ENCODE peak calls at places on chromosomes 7 and 10, in six cellular contexts. J is esophagus squamous epithelium; H is adrenal gland; Q is CD8-positive, alpha-beta T cell; W is esophagus muscularis mucosa; N is hepatocyte. E is an unnamed sample.

GRCh38 chr7:144674550-144674949 is 161.3 kb downstream of the TPK1 start:
- DNase-seq in J (no peak), H (no peak), Q (no peak), W (no peak), N (no peak), E (no peak)

GRCh38 chr7:158049271-158049670 is 538.4 kb downstream of the PTPRN2 start:
- DNase-seq in J (no peak), H (no peak), Q (no peak), W (no peak), N (no peak), E (no peak)

GRCh38 chr7:7017707-7018265 is 164.6 kb upstream of the C1GALT1 start:
- DNase-seq in J (no peak), H (no peak), Q (no peak), W (no peak), N (no peak), E (no peak)

GRCh38 chr10:77390481-77390891 is 247.1 kb downstream of the KCNMA1 start:
- DNase-seq in J (no peak), H (no peak), Q (no peak), W (no peak), N (no peak), E (no peak)

GRCh38 chr10:117993166-117993565 is 53.6 kb downstream of the RAB11FIP2 start:
- DNase-seq in J (no peak), H (no peak), Q (no peak), W (no peak), N (no peak), E (no peak)

GRCh38 chr7:132436121-132436520 is 140.1 kb downstream of the PLXNA4 start:
- DNase-seq in J (no peak), H (no peak), Q (no peak), W (no peak), N (no peak), E (no peak)

GRCh38 chr7:158416283-158416933 is 171.2 kb downstream of the PTPRN2 start:
- DNase-seq in J (no peak), H (no peak), Q (no peak), W (no peak), N (no peak), E (no peak)

GRCh38 chr10:86711957-86712708 is 43.8 kb downstream of the LDB3 start:
- DNase-seq in J (no peak), H (peak; percentile 51), Q (peak; percentile 45), W (no peak), N (no peak), E (peak; percentile 49)

GRCh38 chr7:66250711-66251110 is 45.6 kb downstream of the TPST1 start:
- DNase-seq in J (no peak), H (no peak), Q (no peak), W (no peak), N (peak; percentile 49), E (peak; percentile 98)

GRCh38 chr10:68106656-68107055 is 2.6 kb upstream of the MYPN start:
- DNase-seq in J (no peak), H (no peak), Q (no peak), W (no peak), N (no peak), E (peak; percentile 74)

GRCh38 chr10:33703897-33704825 is 369.7 kb upstream of the NRP1 start:
- DNase-seq in J (no peak), H (no peak), Q (no peak), W (no peak), N (no peak), E (peak; percentile 79)

GRCh38 chr10:76581685-76582084 is 1055.9 kb downstream of the KCNMA1 start:
- DNase-seq in J (no peak), H (no peak), Q (no peak), W (no peak), N (no peak), E (no peak)

GRCh38 chr10:72612203-72612826 is 13.6 kb downstream of the MICU1 start:
- DNase-seq in J (no peak), H (no peak), Q (no peak), W (no peak), N (no peak), E (peak; percentile 9)

GRCh38 chr7:91055219-91055618 is 209.0 kb upstream of the FZD1 start:
- DNase-seq in J (no peak), H (no peak), Q (no peak), W (no peak), N (no peak), E (no peak)

GRCh38 chr7:12653127-12653917 is 34.1 kb upstream of the ARL4A start:
- DNase-seq in J (no peak), H (no peak), Q (no peak), W (no peak), N (no peak), E (no peak)

GRCh38 chr7:44073664-44074348 is 8.4 kb upstream of the PGAM2 start:
- DNase-seq in J (peak; percentile 55), H (peak; percentile 77), Q (peak; percentile 62), W (no peak), N (no peak), E (no peak)

GRCh38 chr7:96479015-96479645 is 157.2 kb upstream of the SLC25A13 start:
- DNase-seq in J (no peak), H (no peak), Q (no peak), W (no peak), N (no peak), E (peak; percentile 9)

GRCh38 chr7:110446658-110447057 is 644.3 kb upstream of the LRRN3 start:
- DNase-seq in J (no peak), H (no peak), Q (no peak), W (no peak), N (no peak), E (no peak)

GRCh38 chr7:110442386-110442837 is 648.5 kb upstream of the LRRN3 start:
- DNase-seq in J (no peak), H (peak; percentile 33), Q (no peak), W (no peak), N (peak; percentile 74), E (peak; percentile 59)
- TF ChIP-seq CTCF in J (peak; percentile 33), H (peak; percentile 34), Q (no peak), W (no peak), N (peak; percentile 60), E (no peak)

GRCh38 chr10:1532636-1533035 is 204.7 kb downstream of the ADARB2 start:
- DNase-seq in J (no peak), H (no peak), Q (no peak), W (no peak), N (no peak), E (no peak)
- H3K9me3 ChIP-seq in J (no peaks in the 10 kb centered on the region), H (no peaks in the 10 kb centered on the region), Q (no peaks in the 10 kb centered on the region), W (no peaks in the 10 kb centered on the region), N (no peaks in the 10 kb centered on the region), E (no peaks in the 10 kb centered on the region)

GRCh38 chr7:47609803-47610452 is 28.0 kb upstream of the TNS3 start:
- DNase-seq in J (no peak), H (no peak), Q (no peak), W (no peak), N (no peak), E (peak; percentile 90)
- H3K4me1 ChIP-seq in J (peaks cover 24% of the 10 kb centered on the region), H (no peaks in the 10 kb centered on the region), Q (no peaks in the 10 kb centered on the region), W (peaks cover 39% of the 10 kb centered on the region), N (peaks cover 26% of the 10 kb centered on the region), E (peaks cover 24% of the 10 kb centered on the region)

GRCh38 chr7:149860821-149861727 is 12.7 kb upstream of the ATP6V0E2 start:
- DNase-seq in J (no peak), H (no peak), Q (peak; percentile 28), W (no peak), N (no peak), E (no peak)
- TF ChIP-seq CTCF in J (no peak), H (peak; percentile 31), Q (no peak), W (peak; percentile 49), N (peak; percentile 36), E (peak; percentile 33)

GRCh38 chr10:38174341-38174740 is 80.2 kb downstream of the ZNF37A start:
- DNase-seq in J (no peak), H (no peak), Q (no peak), W (no peak), N (no peak), E (no peak)
- H3K9me3 ChIP-seq in J (no peaks in the 10 kb centered on the region), H (no peaks in the 10 kb centered on the region), Q (no peaks in the 10 kb centered on the region), W (no peaks in the 10 kb centered on the region), N (no peaks in the 10 kb centered on the region), E (no peaks in the 10 kb centered on the region)

E was measured in fibroblast of lung.